ENCODE peak calls at places on chromosomes 13 and 19, in seven cellular contexts. One of them, this sample, is unnamed.

GRCh38 chr13:26921918-26922317 is 161.3 kb upstream of the GPR12 start:
- DNase-seq in neuronal stem cell: no peak
- DNase-seq in IMR-90: no peak
- DNase-seq in mesendoderm: no peak
- DNase-seq in H9: no peak
- DNase-seq in mesenchymal stem cell: no peak
- DNase-seq in trophoblast cell: no peak
- DNase-seq in this sample: no peak

GRCh38 chr13:91381371-91381770 is 17.1 kb upstream of the GPC5 start:
- DNase-seq in neuronal stem cell: no peak
- DNase-seq in IMR-90: peak
- DNase-seq in mesendoderm: no peak
- DNase-seq in H9: no peak
- DNase-seq in mesenchymal stem cell: peak
- DNase-seq in trophoblast cell: no peak
- DNase-seq in this sample: no peak

GRCh38 chr19:16013181-16013850 is 63.0 kb upstream of the TPM4 start:
- DNase-seq in neuronal stem cell: no peak
- DNase-seq in IMR-90: no peak
- DNase-seq in mesendoderm: no peak
- DNase-seq in H9: no peak
- DNase-seq in mesenchymal stem cell: no peak
- DNase-seq in trophoblast cell: no peak
- DNase-seq in this sample: no peak

GRCh38 chr19:13588953-13589833 is 82.9 kb upstream of the CACNA1A start:
- DNase-seq in neuronal stem cell: peak
- DNase-seq in IMR-90: peak
- DNase-seq in mesendoderm: peak
- DNase-seq in H9: peak
- DNase-seq in mesenchymal stem cell: peak
- DNase-seq in trophoblast cell: peak
- DNase-seq in this sample: peak

GRCh38 chr19:46404884-46405658 is 8.3 kb downstream of the CCDC8 start:
- DNase-seq in neuronal stem cell: no peak
- DNase-seq in IMR-90: no peak
- DNase-seq in mesendoderm: peak
- DNase-seq in H9: peak
- DNase-seq in mesenchymal stem cell: no peak
- DNase-seq in trophoblast cell: peak
- DNase-seq in this sample: no peak

GRCh38 chr13:34322416-34323074 is 504.6 kb downstream of the RFC3 start:
- DNase-seq in neuronal stem cell: no peak
- DNase-seq in IMR-90: no peak
- DNase-seq in mesendoderm: no peak
- DNase-seq in H9: no peak
- DNase-seq in mesenchymal stem cell: no peak
- DNase-seq in trophoblast cell: no peak
- DNase-seq in this sample: no peak

GRCh38 chr13:27379126-27379525 is 45.3 kb upstream of the GTF3A start:
- DNase-seq in neuronal stem cell: no peak
- DNase-seq in IMR-90: no peak
- DNase-seq in mesendoderm: no peak
- DNase-seq in H9: no peak
- DNase-seq in mesenchymal stem cell: no peak
- DNase-seq in trophoblast cell: no peak
- DNase-seq in this sample: no peak

GRCh38 chr13:39051157-39051556 is 12.9 kb downstream of the NHLRC3 start:
- DNase-seq in neuronal stem cell: peak
- DNase-seq in IMR-90: peak
- DNase-seq in mesendoderm: peak
- DNase-seq in H9: no peak
- DNase-seq in mesenchymal stem cell: peak
- DNase-seq in trophoblast cell: peak
- DNase-seq in this sample: no peak

GRCh38 chr13:73261739-73262216 is 203.0 kb downstream of the KLF5 start:
- DNase-seq in neuronal stem cell: no peak
- DNase-seq in IMR-90: no peak
- DNase-seq in mesendoderm: peak
- DNase-seq in H9: no peak
- DNase-seq in mesenchymal stem cell: no peak
- DNase-seq in trophoblast cell: peak
- DNase-seq in this sample: no peak

GRCh38 chr19:44596428-44597130 is 16.8 kb upstream of the IGSF23 start:
- DNase-seq in neuronal stem cell: no peak
- DNase-seq in IMR-90: no peak
- DNase-seq in mesendoderm: no peak
- DNase-seq in H9: no peak
- DNase-seq in mesenchymal stem cell: no peak
- DNase-seq in trophoblast cell: no peak
- DNase-seq in this sample: no peak

GRCh38 chr19:46866407-46867132 is 5.8 kb downstream of the ARHGAP35 start:
- DNase-seq in neuronal stem cell: no peak
- DNase-seq in IMR-90: no peak
- DNase-seq in mesendoderm: peak
- DNase-seq in H9: no peak
- DNase-seq in mesenchymal stem cell: no peak
- DNase-seq in trophoblast cell: no peak
- DNase-seq in this sample: no peak

GRCh38 chr13:108325863-108326262 is 56.3 kb downstream of the TNFSF13B start:
- DNase-seq in neuronal stem cell: no peak
- DNase-seq in IMR-90: no peak
- DNase-seq in mesendoderm: no peak
- DNase-seq in H9: no peak
- DNase-seq in mesenchymal stem cell: no peak
- DNase-seq in trophoblast cell: no peak
- DNase-seq in this sample: no peak

GRCh38 chr13:98026457-98026857 is 73.0 kb downstream of the IPO5 start:
- DNase-seq in neuronal stem cell: no peak
- DNase-seq in IMR-90: peak
- DNase-seq in mesendoderm: peak
- DNase-seq in H9: no peak
- DNase-seq in mesenchymal stem cell: peak
- DNase-seq in trophoblast cell: no peak
- DNase-seq in this sample: no peak

GRCh38 chr13:107025991-107026390 is 458.1 kb upstream of the ARGLU1 start:
- DNase-seq in neuronal stem cell: no peak
- DNase-seq in IMR-90: peak
- DNase-seq in mesendoderm: peak
- DNase-seq in H9: no peak
- DNase-seq in mesenchymal stem cell: no peak
- DNase-seq in trophoblast cell: peak
- DNase-seq in this sample: no peak

GRCh38 chr19:42291437-42291815 is 10.5 kb upstream of the PRR19 start:
- DNase-seq in neuronal stem cell: no peak
- DNase-seq in IMR-90: no peak
- DNase-seq in mesendoderm: peak
- DNase-seq in H9: peak
- DNase-seq in mesenchymal stem cell: no peak
- DNase-seq in trophoblast cell: peak
- DNase-seq in this sample: no peak

GRCh38 chr19:3358919-3359849 is 7.2 kb upstream of the NFIC start:
- DNase-seq in neuronal stem cell: no peak
- DNase-seq in IMR-90: peak
- DNase-seq in mesendoderm: no peak
- DNase-seq in H9: no peak
- DNase-seq in mesenchymal stem cell: peak
- DNase-seq in trophoblast cell: peak
- DNase-seq in this sample: no peak

GRCh38 chr19:32464279-32464678 is 58.7 kb downstream of the DPY19L3 start:
- DNase-seq in neuronal stem cell: no peak
- DNase-seq in IMR-90: peak
- DNase-seq in mesendoderm: no peak
- DNase-seq in H9: no peak
- DNase-seq in mesenchymal stem cell: peak
- DNase-seq in trophoblast cell: peak
- DNase-seq in this sample: no peak

GRCh38 chr19:44684892-44685847 is 13.8 kb upstream of the CEACAM16 start:
- DNase-seq in neuronal stem cell: peak
- DNase-seq in IMR-90: peak
- DNase-seq in mesendoderm: peak
- DNase-seq in H9: peak
- DNase-seq in mesenchymal stem cell: peak
- DNase-seq in trophoblast cell: no peak
- DNase-seq in this sample: no peak

GRCh38 chr13:26660761-26661160 is 99.8 kb downstream of the GPR12 start:
- DNase-seq in neuronal stem cell: no peak
- DNase-seq in IMR-90: no peak
- DNase-seq in mesendoderm: no peak
- DNase-seq in H9: no peak
- DNase-seq in mesenchymal stem cell: no peak
- DNase-seq in trophoblast cell: no peak
- DNase-seq in this sample: no peak

GRCh38 chr13:64255988-64256387 is 2840.3 kb upstream of the PCDH20 start:
- DNase-seq in neuronal stem cell: no peak
- DNase-seq in IMR-90: no peak
- DNase-seq in mesendoderm: no peak
- DNase-seq in H9: no peak
- DNase-seq in mesenchymal stem cell: no peak
- DNase-seq in trophoblast cell: no peak
- DNase-seq in this sample: no peak
- H2AK5ac ChIP-seq in neuronal stem cell: no peak
- H2AK5ac ChIP-seq in IMR-90: no peak
- H2AK5ac ChIP-seq in mesendoderm: no peak
- H2AK5ac ChIP-seq in H9: no peak
- H2AK5ac ChIP-seq in mesenchymal stem cell: no peak
- H2AK5ac ChIP-seq in trophoblast cell: no peak
- H2AK5ac ChIP-seq in this sample: no peak

DNA sequence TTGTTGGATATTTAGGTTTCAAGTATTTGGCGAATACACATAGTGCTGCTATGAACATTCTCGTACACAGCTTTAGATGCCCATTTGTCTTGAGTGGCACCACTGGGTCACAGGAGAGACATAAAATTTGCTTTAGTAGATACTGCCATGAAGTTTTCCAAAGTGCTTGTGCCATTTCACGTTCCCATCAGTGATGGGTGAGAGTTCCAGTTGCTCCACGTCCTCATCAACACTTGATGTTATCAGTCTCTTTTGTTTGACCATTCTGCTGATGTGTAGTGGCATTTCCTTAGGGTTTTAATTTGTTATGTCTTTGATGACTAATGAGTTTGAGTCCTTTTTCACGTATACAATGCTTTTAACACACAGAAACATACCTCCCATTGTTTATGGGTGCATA is 11.0 kb downstream of the ZSWIM9 start:
- DNase-seq in neuronal stem cell: no peak
- DNase-seq in IMR-90: no peak
- DNase-seq in mesendoderm: no peak
- DNase-seq in H9: no peak
- DNase-seq in mesenchymal stem cell: no peak
- DNase-seq in trophoblast cell: no peak
- DNase-seq in this sample: no peak
- H2AK5ac ChIP-seq in neuronal stem cell: no peak
- H2AK5ac ChIP-seq in IMR-90: no peak
- H2AK5ac ChIP-seq in mesendoderm: no peak
- H2AK5ac ChIP-seq in H9: no peak
- H2AK5ac ChIP-seq in mesenchymal stem cell: no peak
- H2AK5ac ChIP-seq in trophoblast cell: no peak
- H2AK5ac ChIP-seq in this sample: no peak

DNA sequence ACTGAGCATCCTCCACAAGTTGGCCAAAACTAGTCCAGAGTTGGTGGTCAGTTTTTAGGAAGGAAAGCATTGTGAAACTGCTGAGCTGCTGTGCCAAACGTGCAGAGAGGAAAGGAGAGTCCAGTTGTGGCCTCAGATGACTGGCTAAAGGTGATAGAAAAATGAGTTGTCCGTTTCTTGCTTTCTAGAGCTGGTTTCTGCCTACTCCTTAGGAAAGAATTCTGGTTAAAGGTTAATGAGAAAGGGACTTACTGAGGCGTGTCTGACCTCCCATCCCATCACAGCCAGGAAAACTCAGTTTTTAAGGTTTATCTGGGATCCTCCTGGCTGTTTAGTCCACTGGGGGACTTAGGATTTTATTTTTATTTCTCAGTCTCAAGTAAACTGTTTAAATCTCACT is 1186.3 kb downstream of the UQCRFS1 start:
- DNase-seq in neuronal stem cell: no peak
- DNase-seq in IMR-90: no peak
- DNase-seq in mesendoderm: no peak
- DNase-seq in H9: no peak
- DNase-seq in mesenchymal stem cell: no peak
- DNase-seq in trophoblast cell: no peak
- DNase-seq in this sample: no peak
- H2AK5ac ChIP-seq in neuronal stem cell: no peak
- H2AK5ac ChIP-seq in IMR-90: no peak
- H2AK5ac ChIP-seq in mesendoderm: no peak
- H2AK5ac ChIP-seq in H9: no peak
- H2AK5ac ChIP-seq in mesenchymal stem cell: peak
- H2AK5ac ChIP-seq in trophoblast cell: no peak
- H2AK5ac ChIP-seq in this sample: no peak

DNA sequence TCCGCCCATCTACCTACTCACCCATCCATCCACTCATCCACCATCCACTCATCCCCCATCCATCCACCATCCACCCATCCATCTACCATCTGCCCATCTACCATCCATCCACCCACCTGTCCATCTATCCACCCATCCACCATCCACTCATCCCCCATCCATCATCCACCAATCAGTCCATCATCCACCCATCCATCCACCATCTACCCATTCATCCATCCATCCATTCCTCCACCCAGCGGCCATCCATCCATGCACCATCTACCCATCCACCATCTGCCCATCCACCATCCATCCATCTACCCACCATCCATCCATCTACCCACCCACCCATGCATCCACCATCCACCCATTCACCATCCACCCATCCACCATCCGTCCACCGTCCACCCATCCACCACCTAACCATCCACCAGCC is 13.6 kb upstream of the JUND start:
- DNase-seq in neuronal stem cell: no peak
- DNase-seq in IMR-90: no peak
- DNase-seq in mesendoderm: no peak
- DNase-seq in H9: no peak
- DNase-seq in mesenchymal stem cell: no peak
- DNase-seq in trophoblast cell: no peak
- DNase-seq in this sample: no peak
- H2AK5ac ChIP-seq in neuronal stem cell: peak
- H2AK5ac ChIP-seq in IMR-90: peak
- H2AK5ac ChIP-seq in mesendoderm: no peak
- H2AK5ac ChIP-seq in H9: peak
- H2AK5ac ChIP-seq in mesenchymal stem cell: no peak
- H2AK5ac ChIP-seq in trophoblast cell: no peak
- H2AK5ac ChIP-seq in this sample: peak

DNA sequence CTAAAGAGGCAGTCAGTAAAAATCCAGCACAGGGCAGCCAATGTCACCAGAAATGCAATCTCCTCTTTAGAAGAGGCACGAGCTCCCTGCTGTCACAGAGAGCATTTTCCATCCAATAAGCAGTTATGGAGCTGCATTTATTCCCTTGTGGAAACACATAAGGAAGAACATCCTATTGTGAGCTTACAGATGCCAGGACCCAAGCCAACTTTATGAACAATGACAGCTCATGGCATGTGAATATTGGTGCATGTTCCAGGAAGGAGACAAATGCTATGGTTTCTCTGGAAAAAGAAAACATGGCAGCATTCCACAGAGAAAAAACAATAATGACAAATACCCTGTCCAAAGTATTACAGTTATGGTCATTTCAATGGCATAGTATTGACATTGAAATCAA is 955.6 kb downstream of the UQCRFS1 start:
- DNase-seq in neuronal stem cell: no peak
- DNase-seq in IMR-90: no peak
- DNase-seq in mesendoderm: no peak
- DNase-seq in H9: no peak
- DNase-seq in mesenchymal stem cell: no peak
- DNase-seq in trophoblast cell: no peak
- DNase-seq in this sample: no peak
- H2AK5ac ChIP-seq in neuronal stem cell: no peak
- H2AK5ac ChIP-seq in IMR-90: no peak
- H2AK5ac ChIP-seq in mesendoderm: no peak
- H2AK5ac ChIP-seq in H9: no peak
- H2AK5ac ChIP-seq in mesenchymal stem cell: no peak
- H2AK5ac ChIP-seq in trophoblast cell: no peak
- H2AK5ac ChIP-seq in this sample: no peak

This sample was measured in H1.